ENCODE peak calls at places on chromosomes 6 and 20, in four cellular contexts. H, N, O and K are unnamed samples.

GRCh38 chr6:22026160-22026678 is 270.6 kb downstream of the PRL start:
- DNase-seq in N (no peak), H (no peak), O (no peak), K (no peak)

GRCh38 chr6:139533573-139534471 is 159.4 kb upstream of the CITED2 start:
- DNase-seq in H (no peak), N (no peak), O (peak), K (no peak)

GRCh38 chr6:169047345-169047744 is 206.3 kb downstream of the THBS2 start:
- DNase-seq in O (no peak), N (no peak), H (no peak), K (no peak)

GRCh38 chr6:34982424-34982852 is 93.4 kb downstream of the ANKS1A start:
- DNase-seq in H (no peak), O (peak), N (peak), K (no peak)

GRCh38 chr6:77462359-77463307 is 658 bp downstream of the HTR1B start:
- DNase-seq in N (no peak), H (no peak), O (no peak), K (peak)

GRCh38 chr6:31163922-31164321 is 5.5 kb downstream of the TCF19 start:
- DNase-seq in O (no peak), N (no peak), H (no peak), K (no peak)

GRCh38 chr6:71498643-71499042 is 210.0 kb downstream of the OGFRL1 start:
- DNase-seq in N (no peak), H (no peak), O (no peak), K (no peak)

GRCh38 chr20:3374296-3374695 is 33.2 kb downstream of the DNAAF9 start:
- DNase-seq in O (no peak), N (no peak), H (no peak), K (no peak)

GRCh38 chr6:169971171-169971861 is 219.9 kb downstream of the ERMARD start:
- DNase-seq in N (no peak), O (no peak), H (no peak), K (no peak)

GRCh38 chr6:93468291-93468690 is 48.9 kb upstream of the EPHA7 start:
- DNase-seq in H (no peak), O (no peak), N (no peak), K (peak)

GRCh38 chr6:33841070-33841469 is 37.3 kb upstream of the MLN start:
- DNase-seq in N (no peak), H (no peak), O (peak), K (no peak)

GRCh38 chr20:58576590-58576944 is 61.4 kb upstream of the APCDD1L start:
- DNase-seq in H (no peak), O (no peak), N (no peak), K (no peak)

GRCh38 chr6:41757931-41758640 is 10.9 kb upstream of the PGC start:
- DNase-seq in O (no peak), N (no peak), H (no peak), K (no peak)

GRCh38 chr6:111722220-111722731 is 116.6 kb upstream of the TRAF3IP2 start:
- DNase-seq in N (no peak), H (no peak), O (no peak), K (no peak)

GRCh38 chr6:88223298-88223697 is 57.2 kb upstream of the CNR1 start:
- DNase-seq in N (no peak), H (no peak), O (no peak), K (no peak)

GRCh38 chr20:41017448-41018042 is 11.1 kb upstream of the TOP1 start:
- DNase-seq in O (no peak), N (peak), H (no peak), K (no peak)

GRCh38 chr6:21998539-21998938 is 298.3 kb downstream of the PRL start:
- DNase-seq in O (no peak), N (no peak), H (no peak), K (no peak)

GRCh38 chr20:1182136-1182535 is 2.6 kb downstream of the TMEM74B start:
- DNase-seq in O (no peak), H (no peak), N (no peak), K (no peak)

GRCh38 chr6:17297261-17298080 is 16.3 kb downstream of the RBM24 start:
- DNase-seq in N (no peak), H (no peak), O (no peak), K (no peak)

GRCh38 chr20:46022411-46023147 is 6.4 kb upstream of the SLC12A5 start:
- DNase-seq in H (no peak), O (peak), N (peak), K (peak)

DNA sequence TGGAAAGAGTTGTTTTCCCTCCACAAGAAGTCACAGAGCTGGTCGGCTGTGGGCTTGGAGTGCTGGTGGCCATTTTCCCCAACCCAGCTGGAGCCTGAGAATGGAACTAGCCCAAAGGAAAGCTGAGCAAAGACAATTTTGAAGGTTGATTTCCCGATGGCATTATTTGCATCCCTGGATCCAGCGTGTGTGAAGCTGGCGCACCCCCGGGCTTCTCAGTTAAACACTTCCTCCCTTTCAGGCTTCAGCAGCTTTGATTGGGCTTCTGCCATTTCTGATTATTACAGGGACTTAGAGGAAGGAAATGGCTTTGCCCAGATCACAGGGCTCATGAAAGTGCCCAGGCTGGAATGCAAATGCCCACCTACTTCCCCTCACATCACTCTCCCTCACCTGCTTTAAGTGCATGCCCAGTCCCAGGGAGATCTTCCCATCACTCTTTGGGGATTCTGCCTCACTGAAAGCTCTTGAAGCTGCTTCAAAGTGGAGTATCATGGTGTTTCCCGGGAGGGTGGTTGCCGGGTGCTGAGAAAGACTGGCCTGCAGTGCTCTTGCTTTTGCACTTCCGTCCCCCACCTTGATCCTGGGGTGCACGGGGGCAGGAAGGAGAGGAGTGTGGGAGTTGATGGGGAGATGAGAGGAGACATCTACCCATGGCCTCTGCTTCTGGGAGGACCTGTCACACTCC is 28.2 kb downstream of the PHACTR3 start:
- DNase-seq in H (no peak), O (no peak), N (no peak), K (no peak)
- TF ChIP-seq NR2C2 in H (no peak), O (no peak), N (no peak), K (no peak)

GRCh38 chr6:75206338-75207210 is 721 bp upstream of the COL12A1 start:
- DNase-seq in N (no peak), H (no peak), O (no peak), K (no peak)

GRCh38 chr6:75204959-75205775 is 686 bp downstream of the COL12A1 start:
- DNase-seq in N (no peak), O (no peak), H (no peak), K (peak)

GRCh38 chr6:75207211-75207984 is 1.5 kb upstream of the COL12A1 start:
- DNase-seq in H (no peak), O (no peak), N (no peak), K (peak)

GRCh38 chr6:75204222-75204958 is 1.5 kb downstream of the COL12A1 start:
- DNase-seq in O (peak), N (peak), H (no peak), K (peak)

DNA sequence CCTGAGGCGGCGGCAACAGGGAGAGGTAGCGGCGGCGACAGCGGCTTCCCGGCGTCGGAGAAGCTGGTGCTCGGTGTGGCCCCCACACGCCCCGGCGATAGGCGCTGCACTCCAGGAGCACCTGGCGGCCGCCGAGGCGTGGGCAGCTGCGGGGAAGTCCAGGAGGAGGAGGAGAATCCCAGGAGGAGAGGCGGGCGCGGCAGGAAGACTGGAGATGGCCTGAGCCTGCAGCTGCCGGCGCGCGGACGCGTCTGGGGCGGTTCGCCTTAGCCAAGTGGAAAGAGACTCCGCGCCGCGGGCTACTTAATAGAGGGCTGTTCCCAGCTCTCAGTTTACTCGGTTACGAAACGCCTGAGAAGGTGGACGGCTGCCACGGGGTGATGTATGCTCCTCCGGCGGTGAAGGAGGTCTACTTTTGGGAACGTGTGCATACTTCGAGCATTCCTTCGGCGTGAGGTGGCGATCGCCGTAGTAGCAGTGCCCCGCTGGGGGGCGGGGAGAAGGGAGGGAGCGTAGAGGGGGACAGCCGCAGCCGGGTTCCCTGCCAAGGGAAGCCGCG is at the start of gene COL12A1:
- DNase-seq in N (no peak), O (no peak), H (no peak), K (peak)
- TF ChIP-seq ESRRA in N (no peak), O (no peak), H (no peak), K (no peak)

DNA sequence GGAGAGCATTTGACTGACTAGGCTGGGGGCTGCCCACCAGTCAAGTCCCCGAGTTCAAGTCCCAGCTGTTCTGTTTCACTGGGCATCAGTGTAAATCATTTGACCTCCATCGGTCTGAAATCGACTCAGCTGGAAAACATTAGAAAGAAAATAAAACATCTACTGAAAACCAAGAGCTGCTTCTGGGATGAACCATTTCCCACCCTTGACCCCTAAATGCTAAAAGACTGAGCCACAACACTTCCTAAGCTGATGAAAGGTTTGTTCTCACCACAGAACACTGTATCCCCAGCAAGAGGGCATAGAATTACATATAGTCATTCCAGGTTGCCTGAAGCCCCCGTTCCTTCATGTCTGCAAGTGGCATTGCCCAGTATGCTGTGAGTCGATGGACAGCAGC is 237.0 kb upstream of the TAB2 start:
- DNase-seq in H (no peak), N (no peak), O (no peak), K (no peak)
- TF ChIP-seq NR2C2 in H (no peak), N (no peak), O (no peak), K (no peak)

GRCh38 chr6:29850011-29850553 is 22.5 kb downstream of the HLA-G start:
- DNase-seq in O (peak), H (no peak), N (no peak), K (peak)
- TF ChIP-seq ESRRA in O (no peak), H (no peak), N (no peak), K (no peak)

GRCh38 chr20:25480156-25480555 is 72.7 kb downstream of the GINS1 start:
- DNase-seq in O (no peak), N (no peak), H (no peak), K (no peak)
- TF ChIP-seq NR2C2 in O (no peak), N (no peak), H (no peak), K (no peak)

GRCh38 chr6:81126150-81126549 is 626.3 kb downstream of the TENT5A start:
- DNase-seq in H (no peak), N (no peak), O (no peak), K (no peak)
- TF ChIP-seq ESRRA in H (no peak), N (no peak), O (no peak), K (no peak)

DNA sequence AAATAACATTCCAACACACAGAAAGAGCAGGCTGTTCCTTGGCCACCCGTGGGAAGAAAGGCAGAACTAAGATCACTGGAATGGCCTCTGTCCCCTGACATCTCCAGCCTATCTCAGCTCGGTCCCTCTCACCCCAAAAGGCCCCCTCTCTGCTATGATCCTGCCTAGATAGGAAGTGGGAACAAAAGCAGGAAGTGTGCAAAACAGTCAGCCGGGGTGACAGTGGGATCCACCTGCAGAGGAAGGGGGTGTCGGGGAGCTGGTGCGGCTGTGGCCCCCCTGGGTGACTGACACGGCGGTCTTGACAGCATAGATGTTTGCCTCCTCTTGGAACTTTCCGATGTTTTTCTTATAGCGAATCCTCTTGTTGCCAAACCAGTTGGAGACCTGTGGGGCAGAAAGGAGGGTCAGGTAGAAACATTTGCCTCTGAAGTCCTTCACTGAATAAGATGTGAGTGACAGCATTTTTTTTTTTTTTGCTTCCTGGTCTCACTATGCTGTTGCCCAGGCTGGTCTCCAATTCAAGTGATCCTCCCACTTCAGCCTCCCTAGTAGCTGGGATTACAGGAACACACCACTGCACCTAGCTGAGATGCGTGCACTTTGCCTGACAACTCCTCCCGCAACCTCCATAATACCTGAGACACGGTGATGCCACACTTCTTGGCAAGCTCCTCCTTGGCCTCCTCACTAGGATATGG is 2.8 kb downstream of the PBX2 start:
- DNase-seq in O (no peak), N (no peak), H (no peak), K (no peak)
- TF ChIP-seq NR2C2 in O (no peak), N (no peak), H (no peak), K (no peak)

DNA sequence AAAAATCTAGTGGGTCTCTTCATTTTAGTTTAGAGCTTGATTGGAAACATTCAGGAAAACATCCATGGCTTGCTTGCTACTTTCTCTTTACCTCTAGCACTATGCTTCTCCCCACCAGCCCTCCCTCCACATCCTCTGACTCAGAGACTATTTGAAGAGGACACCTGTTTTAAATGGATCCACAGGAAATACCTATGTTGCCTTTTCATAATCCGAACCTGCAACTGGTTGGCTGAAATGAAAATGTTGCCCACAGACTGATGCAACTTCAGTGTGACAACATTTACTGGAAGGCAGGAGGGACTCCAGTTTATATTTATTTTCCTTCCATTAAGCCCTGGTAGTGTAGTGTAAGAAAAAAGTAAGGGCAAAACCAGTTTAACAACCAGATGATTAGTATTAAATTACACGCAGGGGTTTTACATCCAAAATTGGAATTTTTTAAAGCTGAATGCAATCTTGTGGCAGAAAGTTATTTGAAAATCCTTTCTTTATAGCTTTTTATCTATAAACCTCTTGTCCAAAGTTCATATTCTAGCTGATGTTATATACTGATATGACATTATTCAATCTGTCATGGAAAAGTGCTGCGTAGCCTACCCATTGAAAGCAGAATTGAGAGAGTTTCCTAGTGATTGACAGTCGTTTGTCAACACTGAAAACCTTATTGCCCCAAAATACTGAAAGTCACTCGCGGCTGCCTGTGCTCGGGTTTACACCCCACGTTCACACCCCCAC is 904 bp upstream of the AIG1 start:
- DNase-seq in N (peak), H (no peak), O (no peak), K (no peak)
- TF ChIP-seq ESRRA in N (peak), H (no peak), O (no peak), K (no peak)

GRCh38 chr6:120786256-120786655 is 548.0 kb downstream of the TBC1D32 start:
- DNase-seq in N (no peak), H (no peak), O (no peak), K (no peak)

GRCh38 chr6:120785459-120786086 is 548.7 kb downstream of the TBC1D32 start:
- DNase-seq in O (no peak), H (no peak), N (no peak), K (no peak)

DNA sequence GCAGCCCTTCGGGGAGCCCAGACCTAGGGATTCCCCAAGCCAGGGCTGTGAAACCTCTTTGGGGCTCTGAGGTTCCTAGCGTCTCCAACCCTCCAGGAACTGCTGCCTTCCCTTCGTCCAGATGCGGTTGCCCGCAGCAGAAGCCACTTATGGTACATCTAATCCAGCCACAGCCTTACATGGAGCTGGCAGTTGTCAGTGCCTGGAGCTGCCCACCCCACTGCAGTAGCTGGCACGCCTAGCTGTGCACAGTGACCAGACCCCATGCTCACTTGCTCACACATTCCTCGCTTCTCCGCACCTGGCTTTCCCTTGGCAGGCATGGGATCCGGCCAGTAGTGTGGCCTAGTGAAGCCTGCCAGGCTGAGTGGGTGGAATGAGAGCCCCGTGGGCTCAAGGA is 547.6 kb downstream of the TBC1D32 start:
- DNase-seq in O (no peak), H (no peak), N (no peak), K (no peak)
- TF ChIP-seq NR2C2 in O (no peak), H (no peak), N (no peak), K (no peak)

GRCh38 chr20:24297928-24298327 is 171.5 kb upstream of the SYNDIG1 start:
- DNase-seq in O (no peak), H (no peak), N (no peak), K (no peak)
- TF ChIP-seq ESRRA in O (no peak), H (no peak), N (no peak), K (no peak)